ENCODE peak calls at places on chromosome 3, in four cellular contexts. U is hepatocyte, A is testis, D is kidney. T is an unnamed sample.

GRCh38 chr3:126483321-126483761 is 7.7 kb upstream of the ZXDC start:
- DNase-seq in U (no peak), A (no peak), D (peak; percentile 67), T (no peak)

GRCh38 chr3:149579838-149580542 is 77.8 kb downstream of the WWTR1 start:
- DNase-seq in U (no peak), A (no peak), D (no peak), T (peak; percentile 81)

GRCh38 chr3:141576744-141577052 is 89.9 kb downstream of the RASA2 start:
- DNase-seq in U (no peak), A (no peak), D (no peak), T (no peak)

GRCh38 chr3:159994182-159994581 is 5.5 kb downstream of the IL12A start:
- DNase-seq in U (no peak), A (no peak), D (no peak), T (no peak)

GRCh38 chr3:186417791-186418190 is 55.8 kb upstream of the DGKG start:
- DNase-seq in U (peak; percentile 21), A (no peak), D (no peak), T (peak; percentile 75)

GRCh38 chr3:117483839-117484238 is 774.3 kb downstream of the TUSC7 start:
- DNase-seq in U (no peak), A (no peak), D (no peak), T (no peak)

GRCh38 chr3:127915937-127916480 is 977 bp downstream of the KBTBD12 start:
- DNase-seq in U (no peak), A (no peak), D (no peak), T (no peak)

GRCh38 chr3:182327196-182327681 is 466.1 kb upstream of the ATP11B start:
- DNase-seq in U (no peak), A (no peak), D (peak; percentile 51), T (no peak)

GRCh38 chr3:77150759-77151158 is 110.9 kb downstream of the ROBO2 start:
- DNase-seq in U (no peak), A (no peak), D (no peak), T (no peak)

GRCh38 chr3:54822206-54822605 is 105.7 kb downstream of the LRTM1 start:
- DNase-seq in U (peak; percentile 35), A (peak; percentile 27), D (no peak), T (no peak)

GRCh38 chr3:17115186-17115585 is 230.4 kb downstream of the PLCL2 start:
- DNase-seq in U (no peak), A (no peak), D (no peak), T (no peak)

GRCh38 chr3:110664148-110664547 is 407.5 kb upstream of the NECTIN3 start:
- DNase-seq in U (no peak), A (no peak), D (no peak), T (no peak)

GRCh38 chr3:172138792-172139507 is 99.6 kb downstream of the FNDC3B start:
- DNase-seq in U (peak; percentile 49), A (peak; percentile 49), D (no peak), T (no peak)

GRCh38 chr3:117868766-117869165 is 1159.2 kb downstream of the TUSC7 start:
- DNase-seq in U (no peak), A (no peak), D (no peak), T (no peak)

GRCh38 chr3:57783186-57784088 is 27.3 kb downstream of the SLMAP start:
- DNase-seq in U (no peak), A (no peak), D (no peak), T (no peak)

GRCh38 chr3:4721511-4721911 is 228.4 kb downstream of the ITPR1 start:
- DNase-seq in U (no peak), A (no peak), D (no peak), T (no peak)

GRCh38 chr3:190552969-190553759 is 39.3 kb downstream of the IL1RAP start:
- DNase-seq in U (no peak), A (peak; percentile 53), D (no peak), T (no peak)

GRCh38 chr3:150384517-150385212 is 23.4 kb upstream of the TSC22D2 start:
- DNase-seq in U (peak; percentile 62), A (peak; percentile 46), D (no peak), T (no peak)

GRCh38 chr3:25483456-25483855 is 55.4 kb downstream of the RARB start:
- DNase-seq in U (no peak), A (no peak), D (no peak), T (no peak)

GRCh38 chr3:181941250-181941649 is 229.5 kb downstream of the SOX2 start:
- DNase-seq in U (no peak), A (no peak), D (no peak), T (no peak)

GRCh38 chr3:14256561-14257342 is 78.1 kb downstream of the LSM3 start:
- DNase-seq in U (peak; percentile 44), A (peak; percentile 44), D (peak; percentile 86), T (no peak)

GRCh38 chr3:107035176-107035575 is 342.1 kb upstream of the CCDC54 start:
- DNase-seq in U (no peak), A (no peak), D (no peak), T (no peak)

GRCh38 chr3:100216713-100217112 is 44.1 kb upstream of the TBC1D23 start:
- DNase-seq in U (no peak), A (no peak), D (no peak), T (no peak)

GRCh38 chr3:111971533-111971932 is 7.3 kb upstream of the ABHD10 start:
- DNase-seq in U (no peak), A (peak; percentile 66), D (peak; percentile 71), T (no peak)

GRCh38 chr3:87468235-87468634 is 191.9 kb upstream of the POU1F1 start:
- DNase-seq in U (no peak), A (no peak), D (no peak), T (no peak)

GRCh38 chr3:108119398-108120109 is 28.7 kb upstream of the CD47 start:
- DNase-seq in U (no peak), A (no peak), D (no peak), T (no peak)

GRCh38 chr3:185021326-185021725 is 131.5 kb downstream of the C3orf70 start:
- DNase-seq in U (no peak), A (no peak), D (no peak), T (no peak)

GRCh38 chr3:117786339-117786738 is 1076.8 kb downstream of the TUSC7 start:
- DNase-seq in U (no peak), A (no peak), D (no peak), T (no peak)

GRCh38 chr3:183455064-183455463 is 26.6 kb upstream of the MCF2L2 start:
- DNase-seq in U (no peak), A (no peak), D (no peak), T (no peak)

GRCh38 chr3:100737334-100737733 is 28.0 kb downstream of the TFG start:
- DNase-seq in U (peak; percentile 26), A (no peak), D (no peak), T (peak; percentile 12)

GRCh38 chr3:4814302-4814903 is 164.8 kb upstream of the BHLHE40 start:
- DNase-seq in U (no peak), A (no peak), D (peak; percentile 82), T (no peak)

GRCh38 chr3:20747736-20748135 is 561.7 kb upstream of the SGO1 start:
- DNase-seq in U (no peak), A (no peak), D (no peak), T (no peak)

DNA sequence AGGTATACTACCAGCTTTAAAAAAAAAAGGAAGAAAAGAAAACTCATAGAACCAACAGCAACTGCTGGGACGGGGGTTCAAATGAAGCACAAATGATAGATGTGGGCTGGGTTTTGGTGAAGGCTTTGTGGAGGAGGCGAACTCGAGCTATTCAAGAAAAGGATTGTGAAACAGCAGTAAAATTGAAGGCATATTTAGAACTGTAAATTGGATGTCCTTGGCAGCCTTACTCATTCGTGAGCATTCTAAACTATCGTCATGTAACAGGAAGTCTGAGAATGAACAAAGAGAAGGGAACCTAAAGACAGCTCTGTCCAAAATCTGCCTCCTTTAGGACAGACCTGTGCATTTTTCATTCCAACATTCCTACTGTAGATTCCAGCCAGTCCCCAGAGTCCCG is 97.8 kb downstream of the LARS2 start:
- DNase-seq in U (no peak), A (no peak), D (no peak), T (no peak)
- TF ChIP-seq CTCF in U (no peak), A (no peak), D (no peak), T (no peak)

GRCh38 chr3:21750831-21751391 is at the start of gene ZNF385D:
- DNase-seq in U (peak; percentile 69), A (peak; percentile 75), D (peak; percentile 78), T (no peak)
- H3K27ac ChIP-seq in U (peak within 1 kb of the TSS; percentile 7), A (peak within 1 kb of the TSS; percentile 73), D (no peak within 1 kb of the TSS), T (no peak within 1 kb of the TSS)

DNA sequence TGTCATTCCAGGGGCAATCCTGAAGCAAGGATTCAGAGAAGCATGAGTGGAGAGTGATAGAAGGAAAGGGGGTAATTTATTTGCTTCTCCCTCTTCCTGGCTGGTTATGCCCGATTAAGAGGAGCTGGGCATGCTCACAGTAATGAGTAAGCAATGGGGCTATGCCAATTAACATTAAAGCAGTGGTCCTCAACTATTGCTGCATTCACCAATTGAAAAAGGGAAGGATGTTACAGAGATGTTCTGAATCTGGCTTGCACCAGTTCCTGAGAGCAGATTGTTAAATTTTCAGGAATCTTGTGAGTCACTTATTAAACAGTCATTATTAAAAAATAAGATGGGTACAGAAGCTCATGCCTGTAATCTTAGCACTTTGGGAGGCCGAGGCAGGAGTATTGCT is 85.9 kb upstream of the ZBTB20 start:
- DNase-seq in U (no peak), A (no peak), D (no peak), T (no peak)
- TF ChIP-seq CTCF in U (no peak), A (no peak), D (no peak), T (no peak)

GRCh38 chr3:64549869-64550268 is 137.9 kb downstream of the ADAMTS9 start:
- DNase-seq in U (no peak), A (no peak), D (no peak), T (no peak)

GRCh38 chr3:64551697-64552096 is 136.1 kb downstream of the ADAMTS9 start:
- DNase-seq in U (no peak), A (no peak), D (no peak), T (no peak)

GRCh38 chr3:64546856-64547255 is 140.9 kb downstream of the ADAMTS9 start:
- DNase-seq in U (no peak), A (no peak), D (no peak), T (no peak)

GRCh38 chr3:64550745-64551144 is 137.1 kb downstream of the ADAMTS9 start:
- DNase-seq in U (no peak), A (no peak), D (peak; percentile 47), T (no peak)

DNA sequence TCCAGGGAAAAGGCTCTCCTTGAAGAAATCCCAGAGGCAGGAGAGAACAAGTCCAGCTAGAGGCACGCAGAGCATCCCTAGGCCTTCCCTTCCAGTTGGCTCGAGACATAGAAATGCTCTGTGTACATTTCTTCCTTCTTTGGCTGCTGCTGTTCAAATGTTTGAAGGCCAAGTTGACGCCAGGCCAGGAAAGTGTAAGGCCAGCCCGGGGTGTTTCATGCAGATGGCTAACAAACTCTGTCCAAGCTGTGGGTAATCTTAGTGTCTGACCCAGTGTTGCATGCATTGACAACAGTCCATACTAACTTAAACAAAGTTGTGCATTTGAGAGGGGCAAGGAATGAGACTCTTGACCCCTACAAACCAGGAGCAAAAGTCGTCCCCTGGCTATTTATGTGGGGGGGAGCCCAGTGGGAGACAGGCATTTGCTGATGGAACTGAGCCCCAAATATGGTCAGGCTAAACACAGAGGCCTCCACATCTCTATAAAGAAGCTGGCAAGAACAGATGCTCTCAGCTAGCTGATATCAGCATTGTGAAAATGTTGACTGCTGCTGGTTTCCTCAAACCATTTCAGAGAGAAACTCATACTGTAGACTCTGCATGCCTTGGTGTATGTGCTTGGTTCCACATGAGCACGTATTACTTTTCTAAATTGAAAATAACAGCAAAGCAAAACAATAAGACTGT is 139.5 kb downstream of the ADAMTS9 start:
- DNase-seq in U (peak; percentile 43), A (peak; percentile 78), D (peak; percentile 78), T (no peak)
- H3K27ac ChIP-seq in U (peak overlapping the region; percentile 56), A (no peak overlapping the region), D (no peak overlapping the region), T (no peak overlapping the region)

T was measured in RWPE1.